ENCODE peak calls at places on chromosomes 13 and 19, in four cellular contexts. C is K562, A is GM12878, W is HepG2. Q is an unnamed sample.
A peak's percentile ranks its signal among the peaks of the same experiment; 100 is the strongest.

GRCh38 chr13:31625115-31625514 is 114.2 kb upstream of the RXFP2 start:
- DNase-seq in A (no peak), W (no peak), C (no peak), Q (no peak)

GRCh38 chr13:43766766-43767165 is 20.0 kb downstream of the ENOX1 start:
- DNase-seq in A (no peak), C (no peak), W (no peak), Q (no peak)

GRCh38 chr19:13920940-13921744 is 15.1 kb downstream of the CC2D1A start:
- DNase-seq in W (peak; percentile 57), C (peak; percentile 80), A (peak; percentile 25), Q (peak; percentile 39)

GRCh38 chr13:30004204-30004603 is 153.8 kb upstream of the UBL3 start:
- DNase-seq in C (no peak), A (no peak), W (no peak), Q (no peak)

GRCh38 chr19:47098608-47099007 is 15.0 kb downstream of the ZC3H4 start:
- DNase-seq in C (no peak), A (no peak), W (no peak), Q (no peak)

GRCh38 chr19:10270616-10271394 is at the start of gene ICAM1:
- DNase-seq in C (peak; percentile 83), W (peak; percentile 83), A (no peak), Q (no peak)

GRCh38 chr13:25375727-25376358 is 4.1 kb downstream of the ATP8A2 start:
- DNase-seq in C (peak; percentile 59), W (peak; percentile 42), A (no peak), Q (peak; percentile 31)

GRCh38 chr19:11861301-11861700 is 12.8 kb downstream of the ZNF439 start:
- DNase-seq in A (no peak), C (no peak), W (no peak), Q (no peak)

GRCh38 chr13:105920375-105920774 is 615.1 kb downstream of the EFNB2 start:
- DNase-seq in A (no peak), C (no peak), W (no peak), Q (peak; percentile 78)

GRCh38 chr19:6732803-6733337 is 4.5 kb downstream of the GPR108 start:
- DNase-seq in C (no peak), A (no peak), W (no peak), Q (no peak)

GRCh38 chr19:39937094-39937493 is 2.7 kb upstream of the FCGBP start:
- DNase-seq in W (no peak), C (no peak), A (peak; percentile 36), Q (no peak)

GRCh38 chr19:32532233-32532632 is 48.8 kb upstream of the PDCD5 start:
- DNase-seq in W (no peak), C (no peak), A (no peak), Q (no peak)

GRCh38 chr13:32330438-32330837 is 15.1 kb downstream of the BRCA2 start:
- DNase-seq in A (no peak), W (no peak), C (no peak), Q (no peak)

GRCh38 chr13:96771501-96772367 is 222.5 kb downstream of the OXGR1 start:
- DNase-seq in C (no peak), W (no peak), A (no peak), Q (no peak)

GRCh38 chr13:39448831-39449230 is 154.2 kb downstream of the LHFPL6 start:
- DNase-seq in A (no peak), C (no peak), W (no peak), Q (no peak)

GRCh38 chr13:43469791-43470190 is 317.0 kb downstream of the ENOX1 start:
- DNase-seq in A (no peak), C (no peak), W (no peak), Q (no peak)

GRCh38 chr19:18432275-18433038 is 5.5 kb downstream of the ISYNA1 start:
- DNase-seq in A (no peak), W (no peak), C (peak; percentile 9), Q (no peak)

GRCh38 chr13:26656919-26657318 is 99.4 kb downstream of the WASF3 start:
- DNase-seq in W (peak; percentile 24), A (no peak), C (no peak), Q (no peak)

GRCh38 chr19:19554074-19555023 is 16.3 kb downstream of the CILP2 start:
- DNase-seq in W (no peak), C (peak; percentile 82), A (no peak), Q (no peak)

GRCh38 chr13:96075953-96076543 is 13.9 kb upstream of the HS6ST3 start:
- DNase-seq in C (peak; percentile 21), W (peak; percentile 12), A (no peak), Q (no peak)

GRCh38 chr13:39524795-39525194 is 78.2 kb downstream of the LHFPL6 start:
- DNase-seq in A (no peak), W (no peak), C (no peak), Q (no peak)

GRCh38 chr13:35630551-35631275 is 154.2 kb upstream of the MAB21L1 start:
- DNase-seq in A (no peak), C (peak; percentile 5), W (peak; percentile 52), Q (peak; percentile 40)

GRCh38 chr13:76723551-76724232 is 162.5 kb downstream of the KCTD12 start:
- DNase-seq in A (no peak), C (no peak), W (no peak), Q (no peak)

GRCh38 chr13:94329754-94330551 is 149.5 kb downstream of the DCT start:
- DNase-seq in W (peak; percentile 28), A (no peak), C (no peak), Q (no peak)

GRCh38 chr13:106143392-106143791 is 392.1 kb downstream of the EFNB2 start:
- DNase-seq in C (no peak), W (no peak), A (no peak), Q (no peak)

GRCh38 chr19:7657047-7657779 is 11.6 kb upstream of the RETN start:
- DNase-seq in A (no peak), C (no peak), W (no peak), Q (no peak)

GRCh38 chr13:99961634-99962033 is 9.9 kb downstream of the ZIC5 start:
- DNase-seq in W (no peak), A (no peak), C (no peak), Q (no peak)

GRCh38 chr19:14661372-14661924 is 13.2 kb downstream of the ADGRE3 start:
- DNase-seq in A (no peak), C (no peak), W (no peak), Q (no peak)

GRCh38 chr19:29201849-29202248 is 11.1 kb downstream of the UQCRFS1 start:
- DNase-seq in A (no peak), C (no peak), W (no peak), Q (no peak)

GRCh38 chr19:48405850-48406249 is 12.4 kb downstream of the GRIN2D start:
- DNase-seq in C (no peak), W (no peak), A (no peak), Q (no peak)

GRCh38 chr19:12995596-12996541 is 594 bp downstream of the NFIX start:
- DNase-seq in A (no peak), W (no peak), C (peak; percentile 79), Q (no peak)

GRCh38 chr13:98998831-98999634 is 21.2 kb upstream of the DOCK9 start:
- DNase-seq in W (no peak), A (peak; percentile 41), C (no peak), Q (no peak)

GRCh38 chr19:33471111-33471996 is 50.2 kb downstream of the PEPD start:
- DNase-seq in A (no peak), W (no peak), C (no peak), Q (no peak)

GRCh38 chr19:8149261-8150094 is at the start of gene FBN3:
- DNase-seq in A (no peak), W (no peak), C (no peak), Q (no peak)

DNA sequence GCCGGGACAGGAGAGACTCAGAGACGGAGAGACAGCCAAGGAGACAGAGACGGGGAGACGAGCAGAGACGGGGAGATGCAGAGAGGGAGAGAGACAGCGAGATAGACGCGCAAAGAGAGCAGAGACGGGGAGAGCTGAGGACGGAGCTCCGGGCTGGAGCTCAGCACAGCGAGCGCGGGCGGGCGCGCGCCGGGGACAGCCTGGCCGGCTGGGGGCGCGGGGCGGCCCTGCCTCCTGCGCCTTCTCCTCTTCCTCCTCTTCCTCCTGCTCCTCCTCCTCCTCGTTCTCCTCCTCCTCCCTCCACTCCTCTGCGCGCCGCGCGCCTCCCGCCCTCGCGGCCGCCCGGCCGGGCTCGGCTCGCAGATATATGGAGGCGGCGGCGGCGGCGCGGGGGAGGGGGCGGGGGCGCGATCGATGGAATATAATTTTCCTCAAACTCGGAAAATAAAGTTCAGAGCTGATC is at the start of gene ERFL:
- DNase-seq in W (no peak), A (no peak), C (peak; percentile 69), Q (no peak)
- TF ChIP-seq ATF3 in W (no peak), A (no peak), C (no peak), Q (no peak)

GRCh38 chr19:3725121-3725520 is 16.9 kb downstream of the TJP3 start:
- DNase-seq in A (no peak), C (no peak), W (no peak), Q (no peak)

GRCh38 chr19:3723883-3724282 is 15.7 kb downstream of the TJP3 start:
- DNase-seq in C (no peak), A (no peak), W (no peak), Q (no peak)

GRCh38 chr19:3723110-3723488 is 14.9 kb downstream of the TJP3 start:
- DNase-seq in C (no peak), W (no peak), A (no peak), Q (no peak)

GRCh38 chr19:3722443-3723109 is 14.4 kb downstream of the TJP3 start:
- DNase-seq in W (no peak), A (no peak), C (no peak), Q (no peak)

GRCh38 chr19:3725640-3726310 is 17.6 kb downstream of the TJP3 start:
- DNase-seq in A (no peak), W (no peak), C (no peak), Q (peak; percentile 73)
- TF ChIP-seq REST in A (no peak), W (no peak), C (no peak), Q (no peak)

GRCh38 chr13:80447747-80448146 is 106.8 kb upstream of the SPRY2 start:
- DNase-seq in C (no peak), A (no peak), W (no peak), Q (no peak)
- TF ChIP-seq ATF3 in C (no peak), A (no peak), W (no peak), Q (no peak)

GRCh38 chr19:17136617-17137016 is 61.0 kb downstream of the MYO9B start:
- DNase-seq in A (no peak), C (no peak), W (peak; percentile 54), Q (no peak)

GRCh38 chr19:17137417-17137816 is 61.8 kb downstream of the MYO9B start:
- DNase-seq in A (no peak), W (no peak), C (no peak), Q (no peak)

GRCh38 chr19:17136026-17136425 is 60.4 kb downstream of the MYO9B start:
- DNase-seq in A (no peak), W (no peak), C (no peak), Q (no peak)

DNA sequence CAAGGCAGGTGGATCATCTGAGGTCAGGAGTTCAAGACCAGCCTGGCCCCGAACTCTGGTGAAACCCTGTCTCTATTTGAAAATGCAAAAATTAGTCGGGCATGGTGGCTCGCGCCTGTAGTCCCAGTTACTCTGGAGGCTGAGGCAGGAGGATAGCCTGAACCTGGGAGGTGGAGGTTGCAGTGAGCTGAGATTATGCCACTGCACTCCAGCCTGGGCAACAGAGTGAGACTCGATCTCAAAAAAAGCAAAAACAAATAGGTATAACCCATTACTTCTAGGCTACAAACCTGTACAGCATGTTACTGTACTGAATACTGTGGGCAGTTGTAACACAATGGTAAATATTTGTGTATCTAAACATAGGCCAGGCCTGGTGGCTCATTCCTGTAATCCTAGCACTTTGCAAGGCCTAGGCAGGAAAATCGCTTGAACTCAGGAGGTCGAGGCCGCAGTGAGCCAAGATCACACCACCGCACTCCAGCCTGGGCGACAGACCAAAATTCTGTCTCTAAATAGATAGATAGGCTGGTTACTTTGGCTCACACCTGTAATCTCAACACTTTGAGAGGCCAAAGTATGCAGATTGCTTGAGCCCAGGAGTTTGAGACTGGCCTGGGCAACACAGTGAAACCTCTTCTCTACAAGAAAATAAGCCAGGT is 63.5 kb downstream of the MYO9B start:
- DNase-seq in A (no peak), C (no peak), W (peak; percentile 52), Q (no peak)
- TF ChIP-seq REST in A (no peak), C (no peak), W (no peak), Q (no peak)

GRCh38 chr13:112877496-112877895 is 91.5 kb upstream of the MCF2L start:
- DNase-seq in W (no peak), C (no peak), A (no peak), Q (no peak)
- TF ChIP-seq ATF3 in W (no peak), C (no peak), A (no peak), Q (no peak)